ENCODE peak calls at places on chromosomes 6 and 20, in six cellular contexts. Y, S, H, I, V and G are unnamed samples.

GRCh38 chr20:23188377-23189169 is 102.4 kb upstream of the CD93 start:
- DNase-seq in S (no peak), Y (no peak), H (no peak), V (no peak), I (no peak), G (no peak)

GRCh38 chr6:15945593-15946159 is 183.2 kb upstream of the MYLIP start:
- DNase-seq in H (peak), I (no peak), Y (no peak), V (no peak), S (no peak), G (peak)

GRCh38 chr6:15754035-15754705 is 91.3 kb upstream of the DTNBP1 start:
- DNase-seq in Y (no peak), S (no peak), H (peak), V (no peak), I (no peak), G (peak)

GRCh38 chr6:107369493-107369892 is 89.9 kb downstream of the PDSS2 start:
- DNase-seq in H (no peak), I (no peak), S (no peak), V (no peak), Y (no peak), G (no peak)

GRCh38 chr6:118903691-118904090 is 9.7 kb downstream of the ASF1A start:
- DNase-seq in V (no peak), S (no peak), Y (no peak), H (no peak), I (no peak), G (no peak)

GRCh38 chr6:53837875-53838806 is 43.3 kb downstream of the LRRC1 start:
- DNase-seq in S (no peak), I (no peak), Y (no peak), H (no peak), V (no peak), G (peak)

GRCh38 chr6:51303313-51303712 is 484.6 kb downstream of the TFAP2B start:
- DNase-seq in S (no peak), Y (no peak), H (no peak), V (no peak), I (no peak), G (no peak)

GRCh38 chr6:160299559-160299958 is 40.9 kb upstream of the SLC22A2 start:
- DNase-seq in S (no peak), I (no peak), H (no peak), V (no peak), Y (no peak), G (no peak)

GRCh38 chr6:148649454-148649963 is 97.3 kb upstream of the UST start:
- DNase-seq in H (no peak), Y (no peak), I (no peak), V (no peak), S (no peak), G (no peak)

GRCh38 chr6:88535296-88535695 is 369.1 kb upstream of the CNR1 start:
- DNase-seq in I (no peak), H (no peak), Y (no peak), V (no peak), S (no peak), G (no peak)

GRCh38 chr6:65819152-65819551 is 112.1 kb upstream of the EYS start:
- DNase-seq in Y (no peak), H (no peak), V (no peak), I (no peak), S (no peak), G (no peak)

GRCh38 chr6:158854214-158855101 is 35.3 kb upstream of the EZR start:
- DNase-seq in Y (no peak), H (peak), I (no peak), S (peak), V (no peak), G (peak)

GRCh38 chr6:130587778-130588520 is 222.1 kb downstream of the TMEM200A start:
- DNase-seq in Y (no peak), I (no peak), S (no peak), H (peak), V (no peak), G (peak)

GRCh38 chr6:168307695-168308021 is 11.9 kb downstream of the DACT2 start:
- DNase-seq in Y (no peak), S (no peak), V (no peak), I (no peak), H (no peak), G (no peak)

GRCh38 chr6:17907467-17908229 is 79.8 kb downstream of the KIF13A start:
- DNase-seq in S (no peak), H (peak), V (peak), I (peak), Y (peak), G (peak)

GRCh38 chr20:50305636-50306477 is 115.2 kb downstream of the CEBPB start:
- DNase-seq in H (no peak), Y (no peak), V (no peak), S (no peak), I (no peak), G (peak)

GRCh38 chr6:169891846-169892245 is 140.4 kb downstream of the ERMARD start:
- DNase-seq in Y (no peak), I (no peak), H (no peak), V (no peak), S (no peak), G (no peak)

GRCh38 chr6:134211297-134211696 is 106.6 kb downstream of the SGK1 start:
- DNase-seq in Y (no peak), S (no peak), I (no peak), V (no peak), H (no peak), G (no peak)

GRCh38 chr6:152118678-152119077 is 311.2 kb downstream of the ESR1 start:
- DNase-seq in S (no peak), Y (no peak), I (no peak), H (no peak), V (no peak), G (no peak)

GRCh38 chr6:12233693-12234551 is 56.2 kb upstream of the EDN1 start:
- DNase-seq in Y (no peak), V (no peak), H (peak), S (peak), I (peak), G (peak)

GRCh38 chr20:59299961-59300340 is 460 bp upstream of the EDN3 start:
- DNase-seq in I (no peak), V (no peak), S (no peak), H (no peak), Y (no peak), G (no peak)
- H3K4me3 ChIP-seq in I (no peak), V (peak), S (no peak), H (no peak), Y (no peak), G (no peak)

DNA sequence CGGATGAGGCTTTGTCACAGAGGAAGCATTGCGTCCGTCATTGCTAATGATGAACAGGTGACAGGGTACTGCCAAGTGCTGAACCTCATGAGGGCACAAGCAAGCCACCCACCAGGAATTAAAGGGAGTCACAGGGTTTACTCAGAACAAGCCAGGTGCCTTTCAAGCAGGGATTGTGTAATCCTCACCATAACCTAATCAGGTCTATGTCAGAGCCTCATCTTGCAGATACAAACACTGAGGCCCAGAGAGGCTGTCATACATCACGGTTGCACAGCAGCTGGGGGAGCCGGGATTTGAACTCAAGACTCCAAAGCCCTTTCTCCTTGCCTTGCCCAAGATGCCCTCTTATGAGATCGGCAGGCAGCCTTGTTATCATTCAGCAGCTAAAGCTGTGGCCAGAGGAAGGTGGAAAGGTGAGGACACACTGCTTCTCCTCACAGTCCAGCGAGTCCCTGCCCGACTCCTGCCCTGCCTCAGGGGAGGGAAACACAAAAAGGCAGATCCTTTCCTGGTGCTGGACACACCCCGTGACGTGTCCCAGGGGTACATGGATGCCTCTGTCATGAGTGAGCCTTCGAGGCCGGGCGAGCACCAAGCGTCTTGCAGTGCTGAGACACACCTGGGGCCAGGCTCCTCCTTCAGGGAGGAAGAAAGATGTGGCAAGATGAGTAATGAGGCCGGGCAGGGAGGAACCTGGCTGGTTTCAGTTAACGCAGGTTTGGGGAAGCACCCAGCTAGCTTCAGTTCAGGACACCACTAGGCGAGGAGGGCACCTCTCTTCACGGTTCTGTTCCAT is 214.9 kb downstream of the LY86 start:
- DNase-seq in Y (peak), I (peak), V (no peak), H (no peak), S (no peak), G (no peak)
- TF ChIP-seq CTCF in Y (no peak), I (no peak), V (no peak), H (no peak), S (no peak), G (no peak)

GRCh38 chr6:223763-224162 is 68.5 kb upstream of the DUSP22 start:
- DNase-seq in V (no peak), H (no peak), S (no peak), I (no peak), Y (no peak), G (no peak)

GRCh38 chr6:226516-227073 is 65.7 kb upstream of the DUSP22 start:
- DNase-seq in Y (no peak), I (peak), S (no peak), V (no peak), H (peak), G (no peak)

GRCh38 chr6:225907-226306 is 66.4 kb upstream of the DUSP22 start:
- DNase-seq in V (no peak), S (no peak), H (peak), Y (no peak), I (no peak), G (no peak)

GRCh38 chr6:224350-224749 is 67.9 kb upstream of the DUSP22 start:
- DNase-seq in I (no peak), H (peak), S (no peak), Y (no peak), V (no peak), G (no peak)

GRCh38 chr6:225121-225721 is 67.1 kb upstream of the DUSP22 start:
- DNase-seq in I (peak), V (no peak), H (peak), S (peak), Y (peak), G (peak)
- H3K4me3 ChIP-seq in I (peak), V (no peak), H (no peak), S (peak), Y (peak), G (no peak)

GRCh38 chr6:131803007-131803769 is 4.6 kb upstream of the ENPP1 start:
- DNase-seq in V (no peak), H (no peak), I (no peak), S (no peak), Y (no peak), G (no peak)
- TF ChIP-seq CTCF in V (no peak), H (no peak), I (no peak), S (no peak), Y (no peak), G (no peak)

GRCh38 chr6:3453410-3453809 is 3.4 kb downstream of the SLC22A23 start:
- DNase-seq in V (no peak), S (no peak), I (no peak), Y (no peak), H (no peak), G (no peak)
- H3K4me3 ChIP-seq in V (no peak), S (no peak), I (no peak), Y (no peak), H (no peak), G (no peak)

GRCh38 chr6:10612161-10612560 is 82.3 kb downstream of the C6orf52 start:
- DNase-seq in H (no peak), S (no peak), Y (no peak), I (no peak), V (no peak), G (no peak)
- TF ChIP-seq CTCF in H (no peak), S (no peak), Y (no peak), I (no peak), V (no peak), G (no peak)

GRCh38 chr20:58372836-58373235 is 16.2 kb upstream of the VAPB start:
- DNase-seq in S (no peak), Y (no peak), I (no peak), H (no peak), V (no peak), G (no peak)

GRCh38 chr20:58374906-58375760 is 13.9 kb upstream of the VAPB start:
- DNase-seq in S (no peak), V (no peak), Y (no peak), H (peak), I (no peak), G (peak)

GRCh38 chr20:58377017-58377416 is 12.0 kb upstream of the VAPB start:
- DNase-seq in H (no peak), S (no peak), Y (no peak), I (no peak), V (no peak), G (no peak)

GRCh38 chr20:58375796-58376195 is 13.2 kb upstream of the VAPB start:
- DNase-seq in Y (no peak), I (no peak), V (no peak), S (no peak), H (no peak), G (no peak)

DNA sequence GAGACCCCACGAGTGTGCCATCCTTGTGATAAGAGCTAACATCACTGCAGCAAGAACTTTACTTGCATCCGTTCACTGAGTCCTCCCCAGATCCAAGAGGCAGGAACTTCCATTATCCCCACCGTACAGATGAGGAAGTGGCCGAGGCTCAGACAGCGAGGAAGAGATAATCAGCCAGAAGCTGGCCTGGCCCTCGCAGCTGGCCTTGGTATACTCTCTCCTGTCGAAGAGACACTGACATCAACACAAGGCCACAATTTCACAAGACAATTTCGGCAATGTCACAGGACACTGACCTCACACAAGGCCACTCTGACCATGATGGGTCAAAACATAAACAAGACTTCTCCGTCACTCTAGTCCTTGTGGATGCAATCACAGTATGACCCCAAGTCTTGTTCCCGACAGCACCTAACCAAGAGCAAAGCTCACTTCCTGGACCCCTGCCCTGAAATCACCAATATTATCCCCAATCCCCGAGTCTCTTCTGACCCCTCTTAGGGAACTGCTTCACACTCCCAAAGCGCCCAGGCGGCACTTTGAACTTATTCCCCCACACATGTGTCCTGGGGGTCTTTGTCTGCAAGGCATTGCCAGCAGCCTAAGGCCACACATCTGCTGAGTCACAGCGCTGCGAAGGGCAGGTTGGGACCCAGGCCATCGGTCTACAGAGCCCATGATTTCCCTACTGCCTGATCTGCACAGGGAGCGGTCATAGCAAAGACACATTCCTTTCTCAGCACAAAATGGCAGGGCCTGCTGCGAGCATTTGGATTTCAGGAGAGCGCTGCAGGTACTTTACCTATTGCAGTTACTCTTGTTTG is 14.8 kb upstream of the VAPB start:
- DNase-seq in H (no peak), I (no peak), S (no peak), Y (peak), V (no peak), G (no peak)
- H3K4me3 ChIP-seq in H (peak), I (no peak), S (no peak), Y (no peak), V (no peak), G (no peak)

GRCh38 chr6:154156135-154156948 is 117.3 kb downstream of the OPRM1 start:
- DNase-seq in Y (peak), I (peak), S (peak), H (peak), V (no peak), G (peak)
- TF ChIP-seq CTCF in Y (peak), I (peak), S (peak), H (peak), V (peak), G (peak)

DNA sequence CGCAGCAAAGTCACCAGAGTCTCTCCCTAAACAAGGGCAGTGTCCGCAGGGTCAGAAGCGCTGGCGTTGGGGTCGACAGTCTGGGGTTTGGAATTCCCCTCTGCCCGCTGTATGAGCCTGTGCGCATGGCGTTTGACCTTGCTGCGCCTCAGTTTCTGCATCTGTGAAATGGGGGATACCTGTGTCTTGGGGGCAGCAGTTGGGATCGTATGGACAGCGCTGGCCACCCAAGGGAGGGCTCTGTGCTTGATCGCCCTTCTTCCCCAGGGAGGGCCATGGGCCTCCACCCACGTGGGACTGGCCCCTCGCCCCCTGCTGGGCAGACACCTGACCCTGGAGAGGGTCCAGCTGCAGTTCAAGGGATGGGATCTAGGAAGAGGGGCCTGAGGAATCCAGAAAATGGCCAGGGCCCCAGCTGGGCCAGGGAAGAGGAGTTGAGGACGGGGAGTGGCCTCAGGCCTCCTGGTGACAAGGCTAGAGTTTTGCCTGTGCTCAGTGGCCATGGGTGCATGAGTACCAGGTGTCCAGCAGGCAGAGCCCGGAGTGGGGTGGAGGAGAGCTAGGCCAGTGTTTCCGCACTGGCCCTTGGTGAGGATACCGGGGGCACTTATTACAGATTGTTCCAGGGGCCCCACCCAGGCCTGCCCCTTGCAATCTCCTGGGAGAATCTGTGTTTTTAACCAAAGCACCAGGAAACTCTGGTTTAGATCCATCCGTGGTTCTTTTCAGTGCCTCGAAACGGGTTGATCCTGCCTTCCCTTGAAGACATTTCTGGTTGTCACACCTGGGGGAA is 26.3 kb upstream of the PHACTR3 start:
- DNase-seq in Y (no peak), S (no peak), V (peak), H (peak), I (no peak), G (no peak)
- H3K4me3 ChIP-seq in Y (peak), S (no peak), V (peak), H (no peak), I (no peak), G (no peak)

GRCh38 chr6:144870796-144871195 is 585.7 kb downstream of the UTRN start:
- DNase-seq in Y (no peak), H (no peak), V (no peak), I (no peak), S (no peak), G (no peak)

GRCh38 chr6:144877118-144877517 is 592.0 kb downstream of the UTRN start:
- DNase-seq in S (no peak), Y (no peak), V (no peak), I (no peak), H (no peak), G (no peak)

GRCh38 chr6:144878577-144878976 is 593.4 kb downstream of the UTRN start:
- DNase-seq in V (no peak), H (no peak), S (no peak), I (no peak), Y (no peak), G (no peak)

GRCh38 chr6:144876689-144877088 is 591.6 kb downstream of the UTRN start:
- DNase-seq in S (no peak), V (no peak), Y (no peak), H (no peak), I (no peak), G (no peak)

DNA sequence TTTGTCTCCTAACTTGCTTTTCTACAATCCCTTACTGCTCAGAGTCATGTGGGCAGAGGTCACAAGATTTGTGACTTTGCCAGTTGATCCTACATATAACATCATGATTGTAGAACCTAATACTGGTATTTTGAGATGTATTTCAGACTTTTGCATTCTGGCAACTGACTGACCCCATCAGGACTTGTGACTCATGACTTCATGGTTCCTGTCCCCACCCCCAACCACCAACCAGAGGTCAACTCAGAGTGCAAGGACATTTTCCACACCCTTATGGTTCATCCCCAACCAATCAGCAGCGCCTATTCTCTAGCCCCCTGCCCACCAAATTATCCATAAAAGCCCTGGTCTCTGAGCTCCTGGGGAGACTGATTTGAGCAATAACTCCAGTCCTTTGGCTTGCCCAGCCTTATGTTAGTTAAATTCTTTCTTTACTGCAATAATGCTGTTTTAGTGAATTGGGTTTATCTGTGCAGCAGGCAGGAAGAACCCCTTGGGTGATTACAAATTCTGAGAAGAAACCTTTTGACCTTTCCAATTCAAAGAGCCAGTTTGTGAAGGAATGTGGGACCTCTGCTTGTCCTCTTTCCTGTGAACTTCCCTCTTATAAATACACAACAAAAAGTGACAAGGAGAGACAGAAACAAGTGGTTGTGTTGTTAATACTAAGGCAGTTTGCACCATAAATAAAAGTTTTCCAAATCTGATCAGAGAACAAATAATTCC is 588.7 kb downstream of the UTRN start:
- DNase-seq in I (no peak), V (no peak), H (no peak), Y (no peak), S (no peak), G (no peak)
- TF ChIP-seq CTCF in I (no peak), V (no peak), H (no peak), Y (no peak), S (no peak), G (no peak)